ENCODE peak calls at places on chromosome 18, in seven cellular contexts. L, R, K, T, U, Q and E are unnamed samples. For H3K4me1, the result is how much of the 10 kb centered on the place peaks cover.

GRCh38 chr18:45342653-45343052 is 272.6 kb upstream of the SLC14A2 start:
- DNase-seq in U (no peak), K (no peak), Q (no peak), R (no peak), T (no peak), L (no peak), E (no peak)

GRCh38 chr18:657311-657997 is at the start of gene TYMS:
- DNase-seq in T (peak), K (peak), Q (no peak), R (peak), L (peak), U (peak), E (peak)

GRCh38 chr18:80169607-80170006 is 60.5 kb downstream of the ADNP2 start:
- DNase-seq in R (no peak), T (no peak), U (no peak), Q (no peak), K (no peak), L (no peak), E (no peak)

GRCh38 chr18:35588995-35589394 is 7.5 kb downstream of the GALNT1 start:
- DNase-seq in U (no peak), K (no peak), L (peak), R (peak), Q (no peak), T (no peak), E (peak)

GRCh38 chr18:57581301-57581934 is 5.1 kb downstream of the FECH start:
- DNase-seq in U (no peak), Q (no peak), K (no peak), T (no peak), R (no peak), L (peak), E (peak)

GRCh38 chr18:28767201-28767600 is 590.3 kb upstream of the CDH2 start:
- DNase-seq in K (no peak), U (no peak), L (no peak), Q (no peak), T (peak), R (no peak), E (no peak)

GRCh38 chr18:379665-380356 is 112.0 kb upstream of the THOC1 start:
- DNase-seq in Q (no peak), T (peak), K (no peak), R (no peak), U (no peak), L (no peak), E (no peak)

GRCh38 chr18:62629031-62629430 is 86.3 kb upstream of the PHLPP1 start:
- DNase-seq in T (no peak), U (no peak), L (no peak), K (no peak), Q (no peak), R (no peak), E (no peak)

GRCh38 chr18:26215247-26215970 is 10.8 kb upstream of the TAF4B start:
- DNase-seq in T (no peak), R (peak), L (no peak), Q (no peak), U (no peak), K (no peak), E (peak)

GRCh38 chr18:79964330-79965118 is at the start of gene HSBP1L1:
- DNase-seq in L (peak), Q (peak), K (peak), T (peak), R (peak), U (peak), E (peak)

GRCh38 chr18:61748024-61748423 is 144.8 kb downstream of the RNF152 start:
- DNase-seq in L (no peak), K (no peak), Q (no peak), T (no peak), R (no peak), U (no peak), E (no peak)

GRCh38 chr18:49168281-49168680 is 217.5 kb upstream of the SMAD7 start:
- DNase-seq in K (no peak), U (no peak), L (no peak), R (no peak), Q (no peak), T (no peak), E (no peak)

GRCh38 chr18:8208716-8209115 is 400.5 kb upstream of the RAB12 start:
- DNase-seq in K (no peak), R (no peak), Q (no peak), L (peak), T (no peak), U (no peak), E (no peak)

GRCh38 chr18:9696701-9697100 is 11.4 kb upstream of the RAB31 start:
- DNase-seq in T (no peak), U (no peak), Q (no peak), L (no peak), K (no peak), R (no peak), E (no peak)

GRCh38 chr18:74013955-74014354 is 133.7 kb downstream of the FBXO15 start:
- DNase-seq in K (no peak), R (no peak), L (no peak), T (peak), Q (no peak), U (no peak), E (no peak)

GRCh38 chr18:74652392-74652988 is 54.8 kb downstream of the ZNF407 start:
- DNase-seq in Q (no peak), L (peak), T (peak), R (peak), K (peak), U (no peak), E (no peak)

GRCh38 chr18:24293254-24293653 is 104.4 kb downstream of the OSBPL1A start:
- DNase-seq in U (no peak), R (no peak), K (no peak), Q (no peak), T (no peak), L (peak), E (no peak)

GRCh38 chr18:79459946-79460345 is 64.2 kb downstream of the NFATC1 start:
- DNase-seq in L (no peak), K (no peak), U (no peak), R (no peak), T (peak), Q (no peak), E (no peak)

GRCh38 chr18:40877096-40877495 is 1077.9 kb upstream of the PIK3C3 start:
- DNase-seq in Q (no peak), R (no peak), K (no peak), L (no peak), U (no peak), T (peak), E (no peak)

GRCh38 chr18:22475426-22476100 is 57.8 kb upstream of the CTAGE1 start:
- DNase-seq in L (no peak), K (no peak), U (no peak), Q (no peak), R (no peak), T (no peak), E (no peak)

GRCh38 chr18:38421016-38421415 is 855.4 kb upstream of the CELF4 start:
- DNase-seq in R (no peak), L (peak), Q (no peak), K (no peak), T (no peak), U (no peak), E (no peak)

GRCh38 chr18:12423820-12424219 is 16.1 kb downstream of the PRELID3A start:
- DNase-seq in L (no peak), Q (no peak), U (no peak), T (no peak), K (no peak), R (no peak), E (no peak)

GRCh38 chr18:3794537-3795348 is 344.8 kb downstream of the TGIF1 start:
- DNase-seq in R (no peak), L (peak), K (peak), Q (no peak), T (peak), U (no peak), E (no peak)

GRCh38 chr18:79166702-79167101 is 97.5 kb downstream of the ATP9B start:
- DNase-seq in T (no peak), L (no peak), Q (no peak), U (no peak), R (no peak), K (no peak), E (no peak)

GRCh38 chr18:13175754-13176210 is 42.8 kb upstream of the LDLRAD4 start:
- DNase-seq in Q (no peak), K (no peak), U (no peak), T (no peak), R (no peak), L (no peak), E (no peak)

GRCh38 chr18:36808681-36809080 is 20.1 kb downstream of the TPGS2 start:
- DNase-seq in T (peak), K (no peak), U (no peak), L (no peak), R (no peak), Q (no peak), E (no peak)

GRCh38 chr18:33757037-33757436 is 179.0 kb downstream of the ASXL3 start:
- DNase-seq in R (no peak), T (peak), Q (no peak), L (no peak), K (no peak), U (no peak), E (no peak)

GRCh38 chr18:36264283-36264682 is 33.2 kb upstream of the FHOD3 start:
- DNase-seq in R (no peak), L (no peak), U (no peak), K (no peak), Q (no peak), T (no peak), E (no peak)

GRCh38 chr18:9135912-9136314 is 668 bp upstream of the ANKRD12 start:
- DNase-seq in R (no peak), T (no peak), L (peak), K (peak), U (peak), Q (no peak), E (peak)

GRCh38 chr18:26416652-26417150 is 131.7 kb downstream of the KCTD1 start:
- DNase-seq in K (no peak), L (no peak), T (no peak), R (no peak), U (no peak), Q (no peak), E (no peak)

GRCh38 chr18:2958819-2959298 is 54.1 kb downstream of the LPIN2 start:
- DNase-seq in Q (no peak), T (peak), U (no peak), K (no peak), L (no peak), R (no peak), E (peak)

GRCh38 chr18:9673296-9674251 is 34.5 kb upstream of the RAB31 start:
- DNase-seq in R (peak), Q (no peak), K (peak), T (peak), L (peak), U (peak), E (peak)

GRCh38 chr18:25650201-25650941 is 298.4 kb upstream of the ZNF521 start:
- DNase-seq in K (no peak), L (no peak), T (peak), R (no peak), U (no peak), Q (no peak), E (no peak)

GRCh38 chr18:58866261-58867232 is 1.9 kb downstream of the ZNF532 start:
- DNase-seq in T (no peak), L (no peak), K (no peak), U (no peak), R (no peak), Q (no peak), E (no peak)

GRCh38 chr18:58868440-58868839 is 3.8 kb downstream of the ZNF532 start:
- DNase-seq in Q (no peak), K (no peak), L (no peak), T (no peak), U (no peak), R (no peak), E (no peak)

GRCh38 chr18:58865009-58865345 is 300 bp downstream of the ZNF532 start:
- DNase-seq in L (no peak), U (no peak), T (no peak), R (no peak), Q (no peak), K (no peak), E (no peak)

GRCh38 chr18:58865714-58866113 is 1.0 kb downstream of the ZNF532 start:
- DNase-seq in K (no peak), T (peak), Q (no peak), L (no peak), U (no peak), R (no peak), E (no peak)

GRCh38 chr18:58867281-58867961 is 2.7 kb downstream of the ZNF532 start:
- DNase-seq in R (no peak), U (no peak), L (peak), T (peak), Q (no peak), K (no peak), E (no peak)
- H3K4me3 ChIP-seq in R (no peak), U (no peak), L (no peak), T (peak), Q (peak), K (peak), E (no peak)

GRCh38 chr18:48122376-48122775 is 191.9 kb upstream of the SMAD2 start:
- DNase-seq in T (no peak), U (no peak), K (no peak), L (no peak), R (no peak), Q (no peak), E (no peak)
- H3K4me1 ChIP-seq in T (under half), U (under half), K (under half), L (under half), R (under half), Q (under half), E (under half)

DNA sequence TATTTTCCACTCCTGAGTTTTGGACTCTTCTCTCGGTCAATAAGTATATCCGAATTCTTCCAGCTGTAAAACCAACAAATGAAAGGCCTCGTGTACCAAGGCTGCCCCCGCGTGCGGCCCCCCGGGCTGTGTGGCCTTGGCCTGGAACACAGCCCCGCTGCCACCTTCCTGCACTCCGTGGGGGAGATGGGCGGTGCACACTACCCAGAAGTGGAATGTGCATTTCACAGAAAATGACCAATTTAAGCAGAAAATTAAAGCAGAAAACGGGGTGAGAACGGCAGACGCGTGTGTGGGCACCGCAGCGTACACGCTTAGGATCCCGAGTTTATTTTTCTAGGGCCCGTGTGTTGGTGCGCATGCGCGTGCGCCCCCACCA is 34.4 kb upstream of the ZNF516 start:
- DNase-seq in Q (no peak), T (no peak), R (no peak), K (no peak), U (no peak), L (no peak), E (no peak)
- H3K4me3 ChIP-seq in Q (peak), T (peak), R (no peak), K (no peak), U (no peak), L (no peak), E (no peak)

GRCh38 chr18:30288662-30289414 is 753.7 kb downstream of the DSC3 start:
- DNase-seq in L (peak), Q (no peak), K (no peak), U (no peak), T (no peak), R (no peak), E (no peak)
- H3K4me1 ChIP-seq in L (under half), Q (under half), K (under half), U (under half), T (under half), R (under half), E (under half)